ENCODE peak calls at places on chromosomes 6 and 20, in five cellular contexts. E is naive thymus-derived CD8-positive, alpha-beta T cell; N is mucosa of gallbladder; P is NCI-H510A treated with DMSO at 0.1 percent for 48 hours; G is PC-9. S is an unnamed sample.

GRCh38 chr6:14885471-14885987 is 360.3 kb upstream of the JARID2 start:
- DNase-seq in N (no peak), G (no peak), E (no peak), P (no peak), S (no peak)

GRCh38 chr20:61890210-61890609 is 175.5 kb downstream of the TAF4 start:
- DNase-seq in E (no peak), N (no peak), P (no peak), G (no peak), S (no peak)

GRCh38 chr6:75493400-75494064 is at the start of gene FILIP1:
- DNase-seq in N (peak), E (no peak), P (no peak), G (no peak), S (no peak)

GRCh38 chr6:31652925-31653724 is 664 bp upstream of the BAG6 start:
- DNase-seq in G (no peak), E (peak), N (peak), P (no peak), S (peak)

GRCh38 chr6:148166339-148166949 is 176.2 kb upstream of the SASH1 start:
- DNase-seq in E (no peak), P (peak), G (no peak), N (no peak), S (peak)

GRCh38 chr6:20467437-20467836 is 65.8 kb downstream of the E2F3 start:
- DNase-seq in N (no peak), P (no peak), G (no peak), E (no peak), S (no peak)

GRCh38 chr6:101765281-101765680 is 371.8 kb downstream of the GRIK2 start:
- DNase-seq in N (no peak), P (no peak), G (no peak), E (no peak), S (no peak)

GRCh38 chr6:94377835-94378234 is 958.5 kb upstream of the EPHA7 start:
- DNase-seq in N (no peak), P (peak), E (no peak), G (no peak), S (no peak)

GRCh38 chr6:161111256-161111655 is 119.7 kb downstream of the MAP3K4 start:
- DNase-seq in P (no peak), E (peak), N (no peak), G (no peak), S (no peak)

GRCh38 chr6:155381856-155382690 is 67.8 kb upstream of the TFB1M start:
- DNase-seq in P (no peak), E (no peak), N (no peak), G (no peak), S (peak)

GRCh38 chr20:49965781-49966304 is 16.9 kb upstream of the SNAI1 start:
- DNase-seq in N (no peak), P (no peak), E (no peak), G (no peak), S (no peak)

GRCh38 chr6:53623497-53623896 is 42.1 kb downstream of the KLHL31 start:
- DNase-seq in E (no peak), N (no peak), G (no peak), P (no peak), S (no peak)

GRCh38 chr20:23446505-23446904 is 6.2 kb downstream of the CST11 start:
- DNase-seq in N (no peak), E (no peak), P (peak), G (no peak), S (peak)

GRCh38 chr20:64255361-64256281 is at the start of gene PCMTD2:
- DNase-seq in N (peak), E (peak), G (peak), P (peak), S (peak)

GRCh38 chr6:43283905-43284304 is 14.2 kb upstream of the SLC22A7 start:
- DNase-seq in E (no peak), P (no peak), N (no peak), G (no peak), S (no peak)

GRCh38 chr20:33653218-33653899 is 8.8 kb upstream of the C20orf144 start:
- DNase-seq in E (peak), P (peak), G (peak), N (peak), S (peak)

GRCh38 chr20:39886650-39887190 is 802.3 kb downstream of the MAFB start:
- DNase-seq in G (no peak), E (no peak), N (peak), P (no peak), S (no peak)

GRCh38 chr20:3173582-3174441 is 463 bp upstream of the LZTS3 start:
- DNase-seq in P (peak), N (peak), G (peak), E (peak), S (peak)

GRCh38 chr20:36017034-36017951 is 48.9 kb downstream of the CNBD2 start:
- DNase-seq in N (peak), E (no peak), P (no peak), G (peak), S (peak)

GRCh38 chr20:45052698-45053440 is 48.1 kb downstream of the KCNS1 start:
- DNase-seq in N (no peak), G (no peak), P (no peak), E (peak), S (no peak)

GRCh38 chr6:43869091-43869710 is 99.2 kb downstream of the VEGFA start:
- DNase-seq in E (no peak), P (no peak), G (no peak), N (no peak), S (no peak)

GRCh38 chr6:36544228-36544627 is 3.1 kb downstream of the STK38 start:
- DNase-seq in N (no peak), P (no peak), G (no peak), E (peak), S (peak)

GRCh38 chr6:45438849-45439406 is 61.2 kb upstream of the SUPT3H start:
- DNase-seq in E (no peak), N (no peak), P (no peak), G (no peak), S (peak)

GRCh38 chr20:59032713-59033059 is 551 bp upstream of the ATP5F1E start:
- DNase-seq in E (no peak), G (no peak), N (no peak), P (peak), S (no peak)

GRCh38 chr6:117955684-117956083 is 48.6 kb downstream of the SLC35F1 start:
- DNase-seq in P (no peak), G (no peak), N (no peak), E (no peak), S (no peak)

GRCh38 chr6:32151885-32152311 is at the start of gene PRRT1:
- DNase-seq in E (no peak), P (no peak), G (no peak), N (no peak), S (no peak)

GRCh38 chr6:148530394-148530923 is 187.8 kb downstream of the SASH1 start:
- DNase-seq in P (peak), N (no peak), G (peak), E (no peak), S (no peak)

S was measured in fibroblast of the conjunctiva.